ENCODE peak calls at places on chromosomes 4 and X, in nine cellular contexts. O is GM06990; F is breast epithelium; V is brain microvascular endothelial cell; B is fibroblast of the aortic adventitia; Q is fibroblast of mammary gland; M is ovary; C is CD4-positive, alpha-beta memory T cell; H is PC-3. S is an unnamed sample.

GRCh38 chr4:7911044-7911578 is 28.6 kb downstream of the AFAP1 start:
- DNase-seq in O (no peak), F (no peak), V (peak), B (peak), Q (peak), M (no peak), C (no peak), H (no peak), S (peak)

GRCh38 chrX:9320940-9321339 is 143.9 kb upstream of the TBL1X start:
- DNase-seq in O (no peak), F (no peak), V (no peak), B (peak), Q (no peak), M (no peak), C (no peak), H (peak), S (peak)

GRCh38 chrX:10245901-10246696 is 89.3 kb downstream of the CLCN4 start:
- DNase-seq in O (no peak), F (no peak), V (no peak), B (no peak), Q (no peak), M (no peak), C (no peak), H (no peak), S (no peak)

GRCh38 chrX:154059231-154059630 is 38.3 kb downstream of the MECP2 start:
- DNase-seq in O (no peak), F (no peak), V (no peak), B (no peak), Q (no peak), M (no peak), C (no peak), H (no peak), S (no peak)

GRCh38 chr4:183345261-183345660 is 23.0 kb upstream of the CLDN24 start:
- DNase-seq in O (no peak), F (no peak), V (no peak), B (no peak), Q (no peak), M (no peak), C (no peak), H (no peak), S (no peak)

GRCh38 chrX:129529685-129530281 is 6.5 kb upstream of the SMARCA1 start:
- DNase-seq in O (no peak), F (no peak), V (no peak), B (peak), Q (peak), M (no peak), C (no peak), H (peak), S (peak)

GRCh38 chr4:3486556-3487270 is 23.6 kb downstream of the DOK7 start:
- DNase-seq in O (no peak), F (no peak), V (no peak), B (no peak), Q (no peak), M (no peak), C (no peak), H (no peak), S (no peak)

GRCh38 chr4:96598465-96598864 is 758.6 kb downstream of the PDHA2 start:
- DNase-seq in O (no peak), F (no peak), V (no peak), B (no peak), Q (no peak), M (peak), C (no peak), H (no peak), S (no peak)

GRCh38 chrX:40644821-40645358 is 2.5 kb downstream of the CXorf38 start:
- DNase-seq in O (peak), F (peak), V (peak), B (peak), Q (peak), M (peak), C (peak), H (peak), S (peak)

GRCh38 chrX:6959006-6959405 is 188.5 kb upstream of the STS start:
- DNase-seq in O (no peak), F (no peak), V (no peak), B (no peak), Q (no peak), M (no peak), C (no peak), H (no peak), S (no peak)

GRCh38 chr4:125940426-125940825 is 625.7 kb downstream of the FAT4 start:
- DNase-seq in O (no peak), F (no peak), V (no peak), B (no peak), Q (no peak), M (no peak), C (no peak), H (no peak), S (no peak)

GRCh38 chrX:102154218-102154860 is 1.4 kb downstream of the BEX5 start:
- DNase-seq in O (no peak), F (no peak), V (no peak), B (no peak), Q (no peak), M (peak), C (peak), H (no peak), S (no peak)

GRCh38 chrX:119690921-119691716 is 1.8 kb downstream of the SEPTIN6 start:
- DNase-seq in O (no peak), F (no peak), V (peak), B (peak), Q (peak), M (no peak), C (no peak), H (no peak), S (peak)

GRCh38 chrX:120358687-120359086 is 3.2 kb upstream of the ATP1B4 start:
- DNase-seq in O (no peak), F (no peak), V (peak), B (peak), Q (peak), M (no peak), C (no peak), H (peak), S (peak)

GRCh38 chr4:1819284-1819683 is 26.2 kb downstream of the FGFR3 start:
- DNase-seq in O (no peak), F (no peak), V (no peak), B (no peak), Q (no peak), M (peak), C (no peak), H (no peak), S (no peak)

GRCh38 chr4:39855909-39856512 is 121.7 kb downstream of the PDS5A start:
- DNase-seq in O (no peak), F (no peak), V (peak), B (peak), Q (peak), M (no peak), C (no peak), H (peak), S (peak)

GRCh38 chr4:78645853-78646757 is 94.5 kb downstream of the ANXA3 start:
- DNase-seq in O (no peak), F (peak), V (peak), B (peak), Q (peak), M (peak), C (no peak), H (peak), S (peak)

GRCh38 chrX:118360429-118361125 is 14.7 kb downstream of the WDR44 start:
- DNase-seq in O (no peak), F (no peak), V (no peak), B (peak), Q (no peak), M (no peak), C (no peak), H (peak), S (peak)

GRCh38 chrX:151970661-151971060 is 3.8 kb downstream of the GABRE start:
- DNase-seq in O (no peak), F (peak), V (peak), B (peak), Q (peak), M (peak), C (no peak), H (peak), S (peak)

GRCh38 chrX:119565110-119565663 is at the start of gene STEEP1:
- DNase-seq in O (peak), F (peak), V (peak), B (peak), Q (peak), M (peak), C (peak), H (peak), S (peak)

GRCh38 chrX:53089224-53089842 is 4.6 kb upstream of the KANTR start:
- DNase-seq in O (no peak), F (no peak), V (peak), B (peak), Q (peak), M (peak), C (peak), H (peak), S (peak)

DNA sequence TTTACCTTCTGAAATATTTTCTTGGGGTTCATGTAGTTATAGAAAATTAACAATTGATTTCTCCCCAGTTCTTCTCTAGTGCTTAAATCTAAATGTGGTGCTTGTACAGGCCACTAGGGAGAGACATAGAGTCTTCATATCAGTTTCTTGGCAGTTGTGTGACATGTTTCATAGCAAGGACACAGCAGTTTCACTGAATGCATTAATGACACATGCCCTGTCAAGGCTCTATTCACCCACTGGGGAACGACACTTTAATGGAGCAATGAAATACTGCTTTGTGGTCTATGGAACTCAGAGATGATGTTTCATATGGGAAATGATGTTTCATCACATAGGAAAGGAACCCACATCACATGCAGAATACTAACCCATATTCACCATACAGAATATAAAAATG is 2.8 kb downstream of the VEGFC start:
- DNase-seq in O (no peak), F (no peak), V (peak), B (peak), Q (peak), M (no peak), C (no peak), H (peak), S (peak)
- H3K4me3 ChIP-seq in O (no peak), F (no peak), V (peak), B (peak), Q (peak), M (no peak), C (no peak), H (peak), S (no peak)

GRCh38 chr4:151013944-151014343 is 1.1 kb downstream of the LRBA start:
- DNase-seq in O (no peak), F (no peak), V (no peak), B (peak), Q (no peak), M (no peak), C (no peak), H (no peak), S (no peak)
- H3K4me3 ChIP-seq in O (peak), F (peak), V (peak), B (peak), Q (peak), M (peak), C (peak), H (peak), S (peak)

DNA sequence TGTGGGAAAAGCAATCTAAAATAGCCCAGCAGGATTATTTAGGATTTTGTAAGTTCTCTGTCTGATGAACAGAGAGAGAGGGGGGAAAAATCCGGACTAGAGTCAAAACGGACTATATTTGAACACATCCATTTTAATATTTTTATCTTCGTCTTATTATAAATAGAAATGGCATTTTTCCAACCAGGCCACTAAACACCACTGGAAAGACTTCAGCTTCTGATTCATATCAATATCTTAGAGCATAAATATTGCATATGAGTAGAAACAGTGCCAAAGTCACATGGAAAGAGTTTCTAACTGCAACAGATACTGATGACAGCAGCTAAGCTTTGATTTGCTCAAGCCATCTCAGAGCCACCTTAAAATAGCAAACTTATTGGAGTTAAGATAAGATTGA is 479 bp downstream of the PPARGC1A start:
- DNase-seq in O (no peak), F (no peak), V (no peak), B (no peak), Q (no peak), M (no peak), C (no peak), H (no peak), S (no peak)
- H3K4me3 ChIP-seq in O (no peak), F (peak), V (peak), B (peak), Q (peak), M (peak), C (no peak), H (no peak), S (peak)

DNA sequence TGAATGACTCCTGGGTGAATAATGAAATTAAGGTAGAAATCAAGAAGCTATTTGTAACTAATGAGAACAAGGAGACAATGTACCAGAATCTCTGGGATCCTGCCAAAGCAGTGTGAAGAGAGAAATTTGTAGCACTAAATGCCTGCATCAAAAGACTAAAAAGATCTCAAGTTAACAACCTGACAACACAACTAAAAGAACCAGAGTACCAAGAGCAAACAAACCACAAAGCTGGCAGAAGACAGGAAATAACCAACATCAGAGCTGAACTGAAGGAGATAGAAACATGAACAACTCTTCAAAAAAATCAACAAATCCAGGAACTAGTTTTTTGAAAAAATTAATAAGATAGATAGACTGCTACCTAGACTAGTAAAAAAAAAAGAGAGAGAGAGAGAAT is 8.4 kb downstream of the CFAP299 start:
- DNase-seq in O (no peak), F (no peak), V (no peak), B (no peak), Q (no peak), M (no peak), C (no peak), H (no peak), S (no peak)
- H3K4me3 ChIP-seq in O (no peak), F (no peak), V (no peak), B (no peak), Q (no peak), M (no peak), C (no peak), H (no peak), S (no peak)

GRCh38 chr4:174474457-174475075 is 47.7 kb downstream of the HPGD start:
- DNase-seq in O (no peak), F (no peak), V (no peak), B (no peak), Q (no peak), M (no peak), C (no peak), H (no peak), S (no peak)

GRCh38 chr4:174479140-174479539 is 43.1 kb downstream of the HPGD start:
- DNase-seq in O (no peak), F (no peak), V (no peak), B (no peak), Q (no peak), M (no peak), C (no peak), H (no peak), S (no peak)

DNA sequence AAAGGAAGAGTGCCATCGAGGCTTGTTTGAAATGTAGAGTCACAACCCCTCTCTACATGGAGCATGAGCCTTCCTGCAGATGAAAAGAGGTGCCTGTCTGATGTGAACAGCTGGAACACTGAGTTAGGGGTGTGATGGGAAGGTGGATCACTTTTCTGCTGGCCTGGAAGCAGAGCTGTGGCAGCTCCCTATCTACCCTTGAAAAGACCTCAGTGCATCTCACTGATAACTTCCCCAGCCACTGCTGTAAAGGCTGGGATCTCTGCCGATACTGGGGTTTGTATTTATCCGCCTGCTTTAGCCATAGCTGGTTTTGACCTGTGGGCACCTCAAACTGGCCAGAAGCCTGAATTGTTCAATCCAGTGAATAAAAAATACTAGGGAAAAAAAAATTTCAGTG is 46.8 kb downstream of the HPGD start:
- DNase-seq in O (no peak), F (no peak), V (no peak), B (no peak), Q (no peak), M (no peak), C (no peak), H (no peak), S (no peak)
- H3K4me3 ChIP-seq in O (no peak), F (no peak), V (no peak), B (no peak), Q (no peak), M (no peak), C (no peak), H (no peak), S (no peak)

GRCh38 chr4:185921583-185922555 is 109.9 kb upstream of the SORBS2 start:
- DNase-seq in O (no peak), F (no peak), V (peak), B (peak), Q (no peak), M (no peak), C (no peak), H (no peak), S (peak)
- H3K4me3 ChIP-seq in O (no peak), F (no peak), V (no peak), B (no peak), Q (no peak), M (no peak), C (no peak), H (no peak), S (no peak)

DNA sequence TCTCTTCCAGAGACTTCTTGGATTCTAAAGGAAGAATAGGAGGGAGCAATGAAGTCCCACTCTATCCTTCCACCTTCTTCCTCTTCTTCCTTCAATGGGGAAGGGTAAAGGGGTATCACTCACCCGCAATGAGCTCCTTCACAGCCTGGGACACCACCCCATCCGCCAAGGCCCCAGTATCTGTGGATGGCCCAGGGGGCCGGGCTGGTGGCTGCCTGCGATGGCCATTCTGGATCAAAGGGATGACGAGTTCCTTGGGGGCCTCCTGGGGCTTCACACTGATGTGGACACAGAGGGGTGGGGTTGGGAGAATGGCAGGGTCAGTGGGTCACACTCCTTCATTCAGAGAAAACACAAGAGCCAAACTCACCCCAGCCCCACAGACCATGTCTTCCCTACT is 1.0 kb downstream of the GPKOW start:
- DNase-seq in O (no peak), F (no peak), V (no peak), B (no peak), Q (no peak), M (no peak), C (no peak), H (no peak), S (no peak)
- H3K4me3 ChIP-seq in O (peak), F (peak), V (peak), B (peak), Q (peak), M (peak), C (peak), H (peak), S (no peak)

GRCh38 chrX:21723814-21724213 is 34.1 kb downstream of the SMPX start:
- DNase-seq in O (no peak), F (no peak), V (no peak), B (no peak), Q (no peak), M (no peak), C (no peak), H (no peak), S (no peak)

GRCh38 chrX:21725916-21726315 is 32.0 kb downstream of the SMPX start:
- DNase-seq in O (no peak), F (no peak), V (no peak), B (no peak), Q (no peak), M (no peak), C (no peak), H (no peak), S (no peak)

GRCh38 chrX:21730011-21730410 is 27.9 kb downstream of the SMPX start:
- DNase-seq in O (no peak), F (no peak), V (no peak), B (peak), Q (no peak), M (no peak), C (no peak), H (no peak), S (no peak)

GRCh38 chrX:21725498-21725897 is 32.4 kb downstream of the SMPX start:
- DNase-seq in O (no peak), F (no peak), V (no peak), B (peak), Q (peak), M (no peak), C (no peak), H (peak), S (peak)

GRCh38 chrX:21728276-21728968 is 29.5 kb downstream of the SMPX start:
- DNase-seq in O (no peak), F (no peak), V (no peak), B (no peak), Q (no peak), M (no peak), C (no peak), H (no peak), S (no peak)
- H3K4me3 ChIP-seq in O (no peak), F (no peak), V (no peak), B (no peak), Q (no peak), M (no peak), C (no peak), H (no peak), S (no peak)